ENCODE peak calls at places on chromosome 17, in five cellular contexts. W, F, R, Z and S are unnamed samples.

GRCh38 chr17:77504652-77505459 is 364.1 kb downstream of the SEC14L1 start:
- DNase-seq in W (no peak), F (no peak), R (no peak), Z (no peak), S (no peak)

GRCh38 chr17:50185724-50186545 is 15.5 kb downstream of the COL1A1 start:
- DNase-seq in Z (no peak), W (no peak), F (no peak), R (peak), S (no peak)

GRCh38 chr17:51120357-51120738 is 320 bp downstream of the SPAG9 start:
- DNase-seq in F (no peak), W (no peak), Z (peak), R (peak), S (no peak)

GRCh38 chr17:49798738-49799137 is 10.3 kb downstream of the KAT7 start:
- DNase-seq in Z (no peak), W (no peak), F (no peak), R (no peak), S (no peak)

GRCh38 chr17:18000044-18000443 is 27.4 kb downstream of the DRC3 start:
- DNase-seq in Z (no peak), R (no peak), W (no peak), F (no peak), S (no peak)

GRCh38 chr17:600576-601301 is 113.9 kb downstream of the VPS53 start:
- DNase-seq in F (no peak), Z (no peak), R (peak), W (no peak), S (peak)

GRCh38 chr17:46929413-46929812 is 6.5 kb downstream of the GOSR2 start:
- DNase-seq in F (no peak), Z (no peak), R (peak), W (no peak), S (peak)

GRCh38 chr17:58677204-58677880 is 14.5 kb downstream of the TEX14 start:
- DNase-seq in F (no peak), W (no peak), Z (no peak), R (peak), S (peak)

GRCh38 chr17:68561319-68561718 is 39.8 kb downstream of the FAM20A start:
- DNase-seq in W (no peak), F (no peak), R (no peak), Z (no peak), S (no peak)

GRCh38 chr17:75565066-75565465 is 22.5 kb upstream of the MYO15B start:
- DNase-seq in F (no peak), W (no peak), R (peak), Z (no peak), S (peak)

GRCh38 chr17:81517339-81518112 is 4.9 kb upstream of the ACTG1 start:
- DNase-seq in W (no peak), Z (peak), R (no peak), F (no peak), S (no peak)

GRCh38 chr17:47855737-47856136 is 4.8 kb upstream of the SP6 start:
- DNase-seq in F (no peak), W (no peak), R (no peak), Z (no peak), S (no peak)

GRCh38 chr17:40564195-40564882 is 933 bp downstream of the CCR7 start:
- DNase-seq in F (no peak), W (no peak), R (no peak), Z (no peak), S (no peak)

GRCh38 chr17:11996722-11997146 is 541 bp downstream of the ZNF18 start:
- DNase-seq in W (peak), R (peak), Z (no peak), F (no peak), S (no peak)

GRCh38 chr17:8492121-8492520 is 56.4 kb downstream of the NDEL1 start:
- DNase-seq in Z (no peak), W (no peak), F (no peak), R (no peak), S (no peak)

GRCh38 chr17:78272181-78272913 is 40.9 kb downstream of the TMEM235 start:
- DNase-seq in F (peak), Z (no peak), R (peak), W (no peak), S (no peak)

GRCh38 chr17:73211745-73212144 is 18.9 kb downstream of the COG1 start:
- DNase-seq in W (no peak), R (no peak), Z (no peak), F (no peak), S (no peak)

GRCh38 chr17:61251939-61252865 is 147.4 kb upstream of the TBX2 start:
- DNase-seq in W (peak), F (peak), R (peak), Z (no peak), S (peak)

GRCh38 chr17:69812240-69812837 is 262.7 kb upstream of the KCNJ16 start:
- DNase-seq in W (peak), Z (no peak), R (no peak), F (no peak), S (no peak)

GRCh38 chr17:69609495-69610315 is 195.2 kb downstream of the MAP2K6 start:
- DNase-seq in F (no peak), R (peak), Z (no peak), W (peak), S (peak)

GRCh38 chr17:71111460-71111859 is 942.1 kb downstream of the KCNJ2 start:
- DNase-seq in F (no peak), R (no peak), W (no peak), Z (no peak), S (no peak)

GRCh38 chr17:47239663-47240374 is 13.8 kb upstream of the ITGB3 start:
- DNase-seq in Z (no peak), R (peak), F (peak), W (peak), S (peak)

GRCh38 chr17:59330314-59330942 is 1.0 kb upstream of the YPEL2 start:
- DNase-seq in Z (no peak), F (peak), W (no peak), R (no peak), S (no peak)